ENCODE peak calls at places on chromosomes 2 and 18, in seven cellular contexts. D is body of pancreas, B is HCT116, E is left ventricle myocardium inferior, I is keratinocyte, Q is fibroblast of lung, O is GM06990. Y is an unnamed sample.
A peak's percentile ranks its signal among the peaks of the same experiment; 100 is the strongest.

GRCh38 chr2:234863043-234863934 is 88.5 kb upstream of the SH3BP4 start:
- DNase-seq in E (peak; percentile 25), D (peak; percentile 72), O (no peak), Q (peak; percentile 84), B (peak; percentile 54), I (peak; percentile 44), Y (no peak)

GRCh38 chr2:20062615-20063545 is 11.5 kb upstream of the LAPTM4A start:
- DNase-seq in O (no peak), Q (peak; percentile 96), I (no peak), D (no peak), B (no peak), E (no peak), Y (no peak)

GRCh38 chr2:120476141-120476540 is 130.2 kb downstream of the INHBB start:
- DNase-seq in O (no peak), B (no peak), D (no peak), Q (peak; percentile 42), I (no peak), E (no peak), Y (no peak)

GRCh38 chr18:33923980-33924379 is 300.7 kb downstream of the NOL4 start:
- DNase-seq in E (no peak), Q (no peak), D (no peak), I (no peak), B (no peak), O (no peak), Y (no peak)

GRCh38 chr2:26555246-26556133 is 77.6 kb upstream of the OTOF start:
- DNase-seq in E (no peak), D (no peak), O (no peak), I (no peak), B (no peak), Q (no peak), Y (peak; percentile 75)

GRCh38 chr2:101704816-101705565 is 7.5 kb downstream of the MAP4K4 start:
- DNase-seq in I (no peak), B (no peak), E (no peak), O (no peak), D (no peak), Q (peak; percentile 50), Y (no peak)

GRCh38 chr2:68811364-68811763 is 59.8 kb downstream of the BMP10 start:
- DNase-seq in E (peak; percentile 42), D (no peak), I (no peak), B (no peak), O (no peak), Q (peak; percentile 62), Y (no peak)

GRCh38 chr2:120525056-120526046 is 179.4 kb downstream of the INHBB start:
- DNase-seq in I (no peak), O (no peak), Q (no peak), B (no peak), E (no peak), D (no peak), Y (peak; percentile 67)

GRCh38 chr2:123245156-123245555 is 779.9 kb upstream of the CNTNAP5 start:
- DNase-seq in Q (no peak), B (no peak), O (no peak), D (no peak), I (no peak), E (no peak), Y (no peak)

GRCh38 chr2:220847587-220847986 is 724.5 kb downstream of the EPHA4 start:
- DNase-seq in E (no peak), I (peak; percentile 93), O (no peak), B (no peak), Q (peak; percentile 97), D (no peak), Y (no peak)

GRCh38 chr2:176648691-176649297 is 379.6 kb downstream of the MTX2 start:
- DNase-seq in D (no peak), I (no peak), B (no peak), E (no peak), O (no peak), Q (no peak), Y (no peak)

GRCh38 chr2:177241771-177242135 is 22.8 kb downstream of the NFE2L2 start:
- DNase-seq in Q (peak; percentile 51), I (no peak), O (no peak), B (no peak), E (no peak), D (no peak), Y (no peak)

GRCh38 chr2:84732897-84733778 is 147.7 kb downstream of the TRABD2A start:
- DNase-seq in I (no peak), D (no peak), O (no peak), B (no peak), E (no peak), Q (no peak), Y (no peak)

GRCh38 chr2:65329551-65329950 is 101.9 kb downstream of the ACTR2 start:
- DNase-seq in Q (no peak), D (no peak), B (no peak), O (no peak), E (no peak), I (no peak), Y (no peak)

GRCh38 chr2:9646631-9647030 is 15.8 kb upstream of the YWHAQ start:
- DNase-seq in E (no peak), Q (no peak), I (no peak), B (no peak), O (no peak), D (no peak), Y (no peak)

GRCh38 chr2:393711-394696 is 106.1 kb upstream of the ALKAL2 start:
- DNase-seq in B (no peak), Q (peak; percentile 80), I (peak; percentile 57), O (peak; percentile 45), E (no peak), D (no peak), Y (peak; percentile 48)

GRCh38 chr18:49319590-49319989 is 140.9 kb downstream of the DYM start:
- DNase-seq in O (no peak), E (no peak), D (no peak), I (no peak), B (no peak), Q (peak; percentile 20), Y (peak; percentile 5)

GRCh38 chr2:117519238-117519637 is 295.3 kb upstream of the DDX18 start:
- DNase-seq in Q (no peak), B (no peak), O (no peak), E (no peak), I (no peak), D (no peak), Y (no peak)

GRCh38 chr2:58862234-58862633 is 621.1 kb upstream of the FANCL start:
- DNase-seq in B (no peak), Q (no peak), O (peak; percentile 58), I (no peak), E (no peak), D (no peak), Y (no peak)

GRCh38 chr2:12321886-12322285 is 394.9 kb upstream of the TRIB2 start:
- DNase-seq in O (no peak), I (no peak), Q (peak; percentile 77), D (no peak), B (no peak), E (no peak), Y (no peak)

GRCh38 chr2:48204750-48205136 is 298.4 kb upstream of the FBXO11 start:
- DNase-seq in O (no peak), E (no peak), I (no peak), B (no peak), D (no peak), Q (no peak), Y (no peak)

GRCh38 chr2:115910270-115910669 is 1467.8 kb downstream of the DPP10 start:
- DNase-seq in O (no peak), E (no peak), B (no peak), Q (no peak), D (no peak), I (no peak), Y (peak; percentile 19)

GRCh38 chr18:678482-679182 is 21.2 kb downstream of the TYMS start:
- DNase-seq in D (no peak), O (no peak), E (no peak), I (no peak), Q (no peak), B (no peak), Y (peak; percentile 52)
- H3K36me3 ChIP-seq in D (peaks cover 14% of the 10 kb centered on the region), O (peaks cover 7% of the 10 kb centered on the region), E (peaks cover 63% of the 10 kb centered on the region), I (peaks cover 39% of the 10 kb centered on the region), Q (peaks cover 15% of the 10 kb centered on the region), B (peaks cover 25% of the 10 kb centered on the region), Y (peaks cover 23% of the 10 kb centered on the region)

DNA sequence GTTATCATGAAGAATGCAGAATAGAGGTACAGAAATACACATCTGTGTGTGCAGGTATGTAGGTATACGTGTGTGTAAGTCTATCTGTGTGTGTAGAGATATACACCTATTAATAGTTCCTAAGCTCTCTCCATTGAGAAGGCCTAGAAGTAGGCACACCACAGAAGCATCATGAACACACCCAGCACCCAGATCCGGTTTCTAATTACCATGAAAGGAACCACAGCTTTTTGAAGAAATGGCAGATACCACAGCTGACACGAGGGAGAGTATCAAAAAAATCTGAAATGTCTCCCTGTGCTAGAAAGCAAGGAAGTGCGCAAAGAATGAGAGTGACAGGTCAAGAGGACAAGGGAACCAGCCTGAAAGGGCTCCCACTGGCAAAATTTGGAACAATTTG is 27.7 kb upstream of the AP1S3 start:
- DNase-seq in E (no peak), B (no peak), I (no peak), Q (no peak), O (no peak), D (no peak), Y (no peak)
- H3K4me3 ChIP-seq in E (no peak overlapping the region), B (no peak overlapping the region), I (no peak overlapping the region), Q (no peak overlapping the region), O (no peak overlapping the region), D (no peak overlapping the region), Y (no peak overlapping the region)

GRCh38 chr2:97724946-97725688 is 11.7 kb downstream of the ZAP70 start:
- DNase-seq in D (no peak), O (no peak), Q (no peak), B (no peak), E (no peak), I (no peak), Y (no peak)

GRCh38 chr2:97726311-97727064 is 13.1 kb downstream of the ZAP70 start:
- DNase-seq in B (no peak), E (peak; percentile 54), D (no peak), I (no peak), O (no peak), Q (peak; percentile 36), Y (no peak)

GRCh38 chr2:97727296-97727695 is 13.9 kb downstream of the ZAP70 start:
- DNase-seq in E (no peak), D (no peak), B (no peak), I (no peak), Q (no peak), O (no peak), Y (no peak)

GRCh38 chr2:97730245-97730644 is 16.9 kb downstream of the ZAP70 start:
- DNase-seq in B (no peak), O (no peak), E (no peak), D (no peak), Q (peak; percentile 31), I (peak; percentile 64), Y (no peak)

GRCh38 chr2:97728091-97728596 is 14.8 kb downstream of the ZAP70 start:
- DNase-seq in Q (no peak), O (no peak), E (peak; percentile 57), I (no peak), D (no peak), B (no peak), Y (no peak)
- H3K36me3 ChIP-seq in Q (no peaks in the 10 kb centered on the region), O (no peaks in the 10 kb centered on the region), E (no peaks in the 10 kb centered on the region), I (no peaks in the 10 kb centered on the region), D (no peaks in the 10 kb centered on the region), B (no peaks in the 10 kb centered on the region), Y (no peaks in the 10 kb centered on the region)

DNA sequence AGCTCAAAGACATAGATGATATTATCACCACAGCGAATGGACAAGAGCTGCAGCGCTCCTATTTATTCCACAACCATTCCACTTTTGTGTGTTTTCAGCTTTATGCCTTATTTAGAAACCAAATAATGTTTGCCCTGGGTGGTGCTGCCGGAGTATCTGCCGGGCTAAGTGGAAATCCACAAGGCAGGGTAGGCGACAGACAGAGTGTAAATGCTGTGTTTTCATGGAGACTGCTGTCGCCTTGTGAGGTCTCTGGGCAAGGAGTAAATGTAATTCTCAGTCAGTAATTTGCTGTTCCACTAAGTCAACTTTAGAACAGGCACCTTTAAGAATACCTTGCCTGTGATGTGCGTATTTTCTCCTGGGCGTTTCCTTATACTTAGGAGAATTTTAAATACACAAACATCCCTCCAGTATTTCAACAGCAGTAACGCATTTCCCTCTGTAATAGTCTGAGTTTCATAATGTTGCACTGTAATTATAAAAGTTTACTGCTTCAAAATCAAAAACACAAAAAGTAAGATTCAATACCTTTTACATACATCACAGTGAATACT is 60.9 kb downstream of the COBLL1 start:
- DNase-seq in Q (no peak), O (no peak), D (no peak), I (no peak), E (no peak), B (no peak), Y (no peak)
- H3K4me3 ChIP-seq in Q (no peak overlapping the region), O (no peak overlapping the region), D (no peak overlapping the region), I (no peak overlapping the region), E (no peak overlapping the region), B (no peak overlapping the region), Y (no peak overlapping the region)

Y was measured in H7.